ENCODE peak calls at places on chromosome 1, in nine cellular contexts. J, U, B, R, Y, V, K, L and E are unnamed samples.

GRCh38 chr1:90721210-90722194 is 4.4 kb upstream of the BARHL2 start:
- DNase-seq in J (no peak), U (peak), B (no peak), R (no peak), Y (no peak), V (no peak), K (peak), L (no peak), E (no peak)

GRCh38 chr1:45205910-45206721 is at the start of gene ZSWIM5:
- DNase-seq in J (peak), U (peak), B (no peak), R (peak), Y (peak), V (peak), K (peak), L (no peak), E (no peak)

GRCh38 chr1:113860891-113861290 is 10.6 kb downstream of the PTPN22 start:
- DNase-seq in J (no peak), U (no peak), B (peak), R (no peak), Y (no peak), V (no peak), K (peak), L (peak), E (no peak)

GRCh38 chr1:155024315-155024714 is 9.3 kb downstream of the DCST2 start:
- DNase-seq in J (no peak), U (no peak), B (no peak), R (no peak), Y (no peak), V (no peak), K (no peak), L (no peak), E (no peak)

GRCh38 chr1:158496379-158496778 is 24.4 kb downstream of the OR10R2 start:
- DNase-seq in J (no peak), U (no peak), B (no peak), R (no peak), Y (no peak), V (no peak), K (peak), L (peak), E (peak)

GRCh38 chr1:41362357-41362721 is 1.1 kb downstream of the FOXO6 start:
- DNase-seq in J (no peak), U (no peak), B (no peak), R (no peak), Y (no peak), V (no peak), K (no peak), L (no peak), E (no peak)

GRCh38 chr1:246587606-246588005 is 21.4 kb downstream of the CNST start:
- DNase-seq in J (no peak), U (no peak), B (peak), R (no peak), Y (no peak), V (no peak), K (peak), L (peak), E (no peak)

GRCh38 chr1:3876716-3877115 is 19.4 kb downstream of the DFFB start:
- DNase-seq in J (no peak), U (no peak), B (no peak), R (no peak), Y (no peak), V (no peak), K (no peak), L (no peak), E (no peak)

GRCh38 chr1:205271277-205271676 is 43.5 kb downstream of the TMCC2 start:
- DNase-seq in J (no peak), U (no peak), B (no peak), R (no peak), Y (peak), V (no peak), K (peak), L (no peak), E (no peak)

GRCh38 chr1:156887324-156887723 is 6.2 kb upstream of the PEAR1 start:
- DNase-seq in J (no peak), U (no peak), B (no peak), R (no peak), Y (no peak), V (no peak), K (no peak), L (no peak), E (no peak)

GRCh38 chr1:59272507-59272906 is 24.4 kb upstream of the FGGY start:
- DNase-seq in J (no peak), U (no peak), B (peak), R (no peak), Y (no peak), V (no peak), K (peak), L (peak), E (no peak)

GRCh38 chr1:36669297-36669696 is 186.6 kb upstream of the CSF3R start:
- DNase-seq in J (no peak), U (no peak), B (no peak), R (no peak), Y (no peak), V (no peak), K (no peak), L (no peak), E (no peak)

GRCh38 chr1:160018900-160019299 is 12.9 kb downstream of the PIGM start:
- DNase-seq in J (no peak), U (no peak), B (no peak), R (no peak), Y (no peak), V (no peak), K (peak), L (peak), E (no peak)

GRCh38 chr1:19485362-19486187 is at the start of gene CAPZB:
- DNase-seq in J (peak), U (peak), B (peak), R (peak), Y (peak), V (peak), K (peak), L (peak), E (no peak)

GRCh38 chr1:234600418-234601216 is 9.4 kb downstream of the IRF2BP2 start:
- DNase-seq in J (no peak), U (peak), B (no peak), R (peak), Y (no peak), V (no peak), K (peak), L (peak), E (no peak)

GRCh38 chr1:21573971-21574458 is 64.8 kb downstream of the ALPL start:
- DNase-seq in J (no peak), U (no peak), B (peak), R (peak), Y (no peak), V (peak), K (peak), L (peak), E (peak)

GRCh38 chr1:208110296-208110695 is 133.9 kb downstream of the PLXNA2 start:
- DNase-seq in J (no peak), U (no peak), B (no peak), R (no peak), Y (no peak), V (no peak), K (no peak), L (no peak), E (no peak)